ENCODE peak calls at places on chromosomes 3 and 15, in eight cellular contexts. One of them, this sample, is unnamed.

GRCh38 chr3:71266875-71267274 is 316.7 kb downstream of the FOXP1 start:
- DNase-seq in psoas muscle: no peak
- DNase-seq in mesendoderm: no peak
- DNase-seq in esophagus muscularis mucosa: no peak
- DNase-seq in CD4-positive, alpha-beta T cell: no peak
- DNase-seq in right cardiac atrium: no peak
- DNase-seq in right atrium auricular region: no peak
- DNase-seq in K562: no peak
- DNase-seq in this sample: no peak

GRCh38 chr3:139225551-139225950 is 118.3 kb upstream of the MRPS22 start:
- DNase-seq in right atrium auricular region: no peak
- DNase-seq in psoas muscle: no peak
- DNase-seq in right cardiac atrium: no peak
- DNase-seq in CD4-positive, alpha-beta T cell: no peak
- DNase-seq in esophagus muscularis mucosa: no peak
- DNase-seq in mesendoderm: no peak
- DNase-seq in K562: no peak
- DNase-seq in this sample: no peak

GRCh38 chr3:138348107-138348949 is at the start of gene MRAS:
- DNase-seq in CD4-positive, alpha-beta T cell: no peak
- DNase-seq in esophagus muscularis mucosa: no peak
- DNase-seq in psoas muscle: peak; percentile 92
- DNase-seq in right atrium auricular region: peak; percentile 87
- DNase-seq in mesendoderm: peak; percentile 92
- DNase-seq in K562: peak; percentile 60
- DNase-seq in right cardiac atrium: peak; percentile 93
- DNase-seq in this sample: peak; percentile 87

GRCh38 chr3:49133226-49133951 is 539 bp upstream of the LAMB2 start:
- DNase-seq in right cardiac atrium: peak; percentile 95
- DNase-seq in CD4-positive, alpha-beta T cell: no peak
- DNase-seq in psoas muscle: peak; percentile 89
- DNase-seq in right atrium auricular region: peak; percentile 89
- DNase-seq in esophagus muscularis mucosa: peak; percentile 94
- DNase-seq in K562: peak; percentile 83
- DNase-seq in mesendoderm: peak; percentile 92
- DNase-seq in this sample: peak; percentile 87

GRCh38 chr3:43996379-43997301 is 245.0 kb upstream of the TOPAZ1 start:
- DNase-seq in mesendoderm: peak; percentile 78
- DNase-seq in CD4-positive, alpha-beta T cell: no peak
- DNase-seq in right cardiac atrium: peak; percentile 62
- DNase-seq in K562: no peak
- DNase-seq in psoas muscle: no peak
- DNase-seq in esophagus muscularis mucosa: no peak
- DNase-seq in right atrium auricular region: no peak
- DNase-seq in this sample: no peak

GRCh38 chr3:191476053-191476787 is 15.3 kb downstream of the PYDC2 start:
- DNase-seq in CD4-positive, alpha-beta T cell: no peak
- DNase-seq in psoas muscle: no peak
- DNase-seq in right atrium auricular region: no peak
- DNase-seq in right cardiac atrium: no peak
- DNase-seq in mesendoderm: peak; percentile 21
- DNase-seq in esophagus muscularis mucosa: no peak
- DNase-seq in K562: no peak
- DNase-seq in this sample: no peak

GRCh38 chr15:75420698-75421097 is 30.8 kb downstream of the SIN3A start:
- DNase-seq in psoas muscle: no peak
- DNase-seq in esophagus muscularis mucosa: no peak
- DNase-seq in mesendoderm: no peak
- DNase-seq in right atrium auricular region: no peak
- DNase-seq in CD4-positive, alpha-beta T cell: no peak
- DNase-seq in right cardiac atrium: no peak
- DNase-seq in K562: no peak
- DNase-seq in this sample: no peak

GRCh38 chr15:90306560-90306959 is 41.1 kb downstream of the NGRN start:
- DNase-seq in psoas muscle: no peak
- DNase-seq in right cardiac atrium: no peak
- DNase-seq in K562: no peak
- DNase-seq in right atrium auricular region: peak; percentile 54
- DNase-seq in mesendoderm: no peak
- DNase-seq in esophagus muscularis mucosa: no peak
- DNase-seq in CD4-positive, alpha-beta T cell: no peak
- DNase-seq in this sample: no peak

GRCh38 chr3:64900916-64901903 is 213.4 kb upstream of the ADAMTS9 start:
- DNase-seq in right cardiac atrium: peak; percentile 39
- DNase-seq in right atrium auricular region: no peak
- DNase-seq in esophagus muscularis mucosa: peak; percentile 62
- DNase-seq in mesendoderm: no peak
- DNase-seq in psoas muscle: peak; percentile 56
- DNase-seq in K562: no peak
- DNase-seq in CD4-positive, alpha-beta T cell: no peak
- DNase-seq in this sample: no peak

GRCh38 chr3:159165972-159166371 is 364.1 kb downstream of the MFSD1 start:
- DNase-seq in esophagus muscularis mucosa: no peak
- DNase-seq in right cardiac atrium: no peak
- DNase-seq in mesendoderm: no peak
- DNase-seq in CD4-positive, alpha-beta T cell: no peak
- DNase-seq in right atrium auricular region: no peak
- DNase-seq in psoas muscle: no peak
- DNase-seq in K562: no peak
- DNase-seq in this sample: no peak

GRCh38 chr3:52091566-52092290 is 35.4 kb upstream of the DUSP7 start:
- DNase-seq in esophagus muscularis mucosa: no peak
- DNase-seq in psoas muscle: peak; percentile 47
- DNase-seq in mesendoderm: no peak
- DNase-seq in right atrium auricular region: no peak
- DNase-seq in right cardiac atrium: no peak
- DNase-seq in K562: no peak
- DNase-seq in CD4-positive, alpha-beta T cell: no peak
- DNase-seq in this sample: no peak

GRCh38 chr15:84057714-84058331 is 177.8 kb upstream of the GOLGA6L4 start:
- DNase-seq in CD4-positive, alpha-beta T cell: no peak
- DNase-seq in K562: no peak
- DNase-seq in right cardiac atrium: no peak
- DNase-seq in mesendoderm: no peak
- DNase-seq in right atrium auricular region: no peak
- DNase-seq in esophagus muscularis mucosa: no peak
- DNase-seq in psoas muscle: no peak
- DNase-seq in this sample: no peak

GRCh38 chr3:128323206-128324081 is 143.2 kb downstream of the DNAJB8 start:
- DNase-seq in right atrium auricular region: peak; percentile 52
- DNase-seq in right cardiac atrium: no peak
- DNase-seq in mesendoderm: no peak
- DNase-seq in CD4-positive, alpha-beta T cell: no peak
- DNase-seq in K562: no peak
- DNase-seq in esophagus muscularis mucosa: no peak
- DNase-seq in psoas muscle: no peak
- DNase-seq in this sample: peak; percentile 24

GRCh38 chr3:16476636-16477035 is 36.9 kb downstream of the RFTN1 start:
- DNase-seq in mesendoderm: no peak
- DNase-seq in CD4-positive, alpha-beta T cell: no peak
- DNase-seq in psoas muscle: no peak
- DNase-seq in esophagus muscularis mucosa: no peak
- DNase-seq in right atrium auricular region: no peak
- DNase-seq in K562: no peak
- DNase-seq in right cardiac atrium: no peak
- DNase-seq in this sample: peak; percentile 90

GRCh38 chr3:118199044-118199443 is 835.6 kb downstream of the IGSF11 start:
- DNase-seq in K562: no peak
- DNase-seq in psoas muscle: no peak
- DNase-seq in mesendoderm: no peak
- DNase-seq in right atrium auricular region: no peak
- DNase-seq in right cardiac atrium: no peak
- DNase-seq in esophagus muscularis mucosa: no peak
- DNase-seq in CD4-positive, alpha-beta T cell: no peak
- DNase-seq in this sample: no peak

DNA sequence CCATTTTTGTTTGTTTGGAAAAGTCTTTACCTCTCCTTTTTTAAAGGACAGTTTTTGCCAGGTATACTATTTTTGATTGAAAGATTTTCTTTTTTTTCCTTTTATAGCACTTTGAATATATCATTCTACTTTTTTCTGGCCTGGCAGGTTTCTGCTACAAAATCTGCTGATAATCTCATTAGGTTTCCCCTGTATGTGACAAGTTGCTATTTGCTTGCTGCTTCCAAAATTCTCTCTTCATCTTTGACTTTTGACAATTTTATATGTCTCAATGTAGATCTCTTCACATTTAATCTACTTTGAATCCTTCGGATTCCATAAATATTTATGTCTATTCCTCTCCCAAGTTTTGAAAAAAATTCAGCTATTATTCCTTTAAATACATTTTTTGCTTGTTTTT is 838.5 kb downstream of the IGSF11 start:
- DNase-seq in right atrium auricular region: no peak
- DNase-seq in K562: no peak
- DNase-seq in psoas muscle: no peak
- DNase-seq in right cardiac atrium: no peak
- DNase-seq in mesendoderm: peak; percentile 1
- DNase-seq in esophagus muscularis mucosa: no peak
- DNase-seq in CD4-positive, alpha-beta T cell: no peak
- DNase-seq in this sample: no peak
- H3K27ac ChIP-seq in right atrium auricular region: no peak overlapping the region
- H3K27ac ChIP-seq in K562: no peak overlapping the region
- H3K27ac ChIP-seq in psoas muscle: no peak overlapping the region
- H3K27ac ChIP-seq in right cardiac atrium: no peak overlapping the region
- H3K27ac ChIP-seq in mesendoderm: no peak overlapping the region
- H3K27ac ChIP-seq in esophagus muscularis mucosa: no peak overlapping the region
- H3K27ac ChIP-seq in CD4-positive, alpha-beta T cell: no peak overlapping the region
- H3K27ac ChIP-seq in this sample: no peak overlapping the region

GRCh38 chr3:29514912-29515311 is 234.0 kb downstream of the RBMS3 start:
- DNase-seq in psoas muscle: no peak
- DNase-seq in right atrium auricular region: no peak
- DNase-seq in K562: no peak
- DNase-seq in esophagus muscularis mucosa: no peak
- DNase-seq in right cardiac atrium: no peak
- DNase-seq in CD4-positive, alpha-beta T cell: no peak
- DNase-seq in mesendoderm: peak; percentile 19
- DNase-seq in this sample: no peak

GRCh38 chr3:29513236-29513635 is 232.4 kb downstream of the RBMS3 start:
- DNase-seq in mesendoderm: no peak
- DNase-seq in esophagus muscularis mucosa: no peak
- DNase-seq in CD4-positive, alpha-beta T cell: no peak
- DNase-seq in right atrium auricular region: no peak
- DNase-seq in psoas muscle: no peak
- DNase-seq in K562: no peak
- DNase-seq in right cardiac atrium: no peak
- DNase-seq in this sample: no peak

GRCh38 chr3:29514170-29514569 is 233.3 kb downstream of the RBMS3 start:
- DNase-seq in psoas muscle: no peak
- DNase-seq in esophagus muscularis mucosa: no peak
- DNase-seq in mesendoderm: no peak
- DNase-seq in right atrium auricular region: no peak
- DNase-seq in CD4-positive, alpha-beta T cell: no peak
- DNase-seq in right cardiac atrium: no peak
- DNase-seq in K562: no peak
- DNase-seq in this sample: no peak

GRCh38 chr3:29516164-29516563 is 235.3 kb downstream of the RBMS3 start:
- DNase-seq in psoas muscle: no peak
- DNase-seq in esophagus muscularis mucosa: no peak
- DNase-seq in K562: no peak
- DNase-seq in right atrium auricular region: no peak
- DNase-seq in mesendoderm: no peak
- DNase-seq in CD4-positive, alpha-beta T cell: no peak
- DNase-seq in right cardiac atrium: no peak
- DNase-seq in this sample: no peak

GRCh38 chr3:29515451-29515850 is 234.6 kb downstream of the RBMS3 start:
- DNase-seq in right atrium auricular region: no peak
- DNase-seq in right cardiac atrium: no peak
- DNase-seq in K562: no peak
- DNase-seq in CD4-positive, alpha-beta T cell: no peak
- DNase-seq in psoas muscle: no peak
- DNase-seq in esophagus muscularis mucosa: no peak
- DNase-seq in mesendoderm: peak; percentile 76
- DNase-seq in this sample: peak; percentile 47
- H3K27ac ChIP-seq in right atrium auricular region: no peak overlapping the region
- H3K27ac ChIP-seq in right cardiac atrium: no peak overlapping the region
- H3K27ac ChIP-seq in K562: no peak overlapping the region
- H3K27ac ChIP-seq in CD4-positive, alpha-beta T cell: no peak overlapping the region
- H3K27ac ChIP-seq in psoas muscle: peak overlapping the region; percentile 23
- H3K27ac ChIP-seq in esophagus muscularis mucosa: no peak overlapping the region
- H3K27ac ChIP-seq in mesendoderm: no peak overlapping the region
- H3K27ac ChIP-seq in this sample: peak overlapping the region; percentile 7

DNA sequence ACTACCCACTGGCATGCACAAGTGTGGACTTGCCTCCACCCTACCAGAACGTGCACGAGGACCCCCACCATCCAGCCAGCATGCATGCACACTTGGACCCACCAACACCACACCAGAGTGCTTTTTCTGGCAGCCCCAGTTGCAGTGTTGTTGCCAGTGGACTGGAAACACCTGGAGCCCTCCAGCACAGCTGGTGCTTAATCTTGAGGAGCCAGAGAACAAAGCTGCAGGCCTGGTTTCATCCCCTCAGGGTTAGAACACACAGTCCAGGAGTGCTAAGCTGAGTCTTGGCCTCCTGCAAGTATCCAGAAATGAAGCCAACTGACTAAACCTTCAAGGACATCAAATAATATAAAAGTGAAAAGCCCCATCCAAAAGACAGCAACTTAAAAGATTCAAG is 888.0 kb downstream of the NTRK3 start:
- DNase-seq in psoas muscle: no peak
- DNase-seq in right atrium auricular region: no peak
- DNase-seq in mesendoderm: peak; percentile 2
- DNase-seq in esophagus muscularis mucosa: no peak
- DNase-seq in CD4-positive, alpha-beta T cell: no peak
- DNase-seq in K562: no peak
- DNase-seq in right cardiac atrium: no peak
- DNase-seq in this sample: no peak
- H3K27ac ChIP-seq in psoas muscle: no peak overlapping the region
- H3K27ac ChIP-seq in right atrium auricular region: no peak overlapping the region
- H3K27ac ChIP-seq in mesendoderm: no peak overlapping the region
- H3K27ac ChIP-seq in esophagus muscularis mucosa: no peak overlapping the region
- H3K27ac ChIP-seq in CD4-positive, alpha-beta T cell: no peak overlapping the region
- H3K27ac ChIP-seq in K562: no peak overlapping the region
- H3K27ac ChIP-seq in right cardiac atrium: no peak overlapping the region
- H3K27ac ChIP-seq in this sample: peak overlapping the region; percentile 97

GRCh38 chr15:71549100-71549499 is 261.3 kb upstream of the NR2E3 start:
- DNase-seq in esophagus muscularis mucosa: peak; percentile 60
- DNase-seq in mesendoderm: no peak
- DNase-seq in right atrium auricular region: no peak
- DNase-seq in CD4-positive, alpha-beta T cell: no peak
- DNase-seq in right cardiac atrium: no peak
- DNase-seq in K562: no peak
- DNase-seq in psoas muscle: no peak
- DNase-seq in this sample: no peak

GRCh38 chr15:71547066-71547465 is 263.3 kb upstream of the NR2E3 start:
- DNase-seq in mesendoderm: no peak
- DNase-seq in esophagus muscularis mucosa: peak; percentile 84
- DNase-seq in psoas muscle: no peak
- DNase-seq in CD4-positive, alpha-beta T cell: no peak
- DNase-seq in right atrium auricular region: no peak
- DNase-seq in K562: no peak
- DNase-seq in right cardiac atrium: peak; percentile 66
- DNase-seq in this sample: no peak

GRCh38 chr15:71549697-71550096 is 260.7 kb upstream of the NR2E3 start:
- DNase-seq in right cardiac atrium: peak; percentile 72
- DNase-seq in mesendoderm: no peak
- DNase-seq in CD4-positive, alpha-beta T cell: no peak
- DNase-seq in psoas muscle: no peak
- DNase-seq in esophagus muscularis mucosa: no peak
- DNase-seq in right atrium auricular region: no peak
- DNase-seq in K562: no peak
- DNase-seq in this sample: no peak

GRCh38 chr15:71548317-71548908 is 261.9 kb upstream of the NR2E3 start:
- DNase-seq in K562: no peak
- DNase-seq in mesendoderm: no peak
- DNase-seq in CD4-positive, alpha-beta T cell: no peak
- DNase-seq in right cardiac atrium: no peak
- DNase-seq in psoas muscle: no peak
- DNase-seq in right atrium auricular region: no peak
- DNase-seq in esophagus muscularis mucosa: peak; percentile 74
- DNase-seq in this sample: no peak

GRCh38 chr15:71551566-71551965 is 258.8 kb upstream of the NR2E3 start:
- DNase-seq in right atrium auricular region: no peak
- DNase-seq in mesendoderm: no peak
- DNase-seq in K562: no peak
- DNase-seq in esophagus muscularis mucosa: no peak
- DNase-seq in CD4-positive, alpha-beta T cell: no peak
- DNase-seq in psoas muscle: no peak
- DNase-seq in right cardiac atrium: no peak
- DNase-seq in this sample: no peak
- H3K27ac ChIP-seq in right atrium auricular region: no peak overlapping the region
- H3K27ac ChIP-seq in mesendoderm: no peak overlapping the region
- H3K27ac ChIP-seq in K562: no peak overlapping the region
- H3K27ac ChIP-seq in esophagus muscularis mucosa: no peak overlapping the region
- H3K27ac ChIP-seq in CD4-positive, alpha-beta T cell: no peak overlapping the region
- H3K27ac ChIP-seq in psoas muscle: no peak overlapping the region
- H3K27ac ChIP-seq in right cardiac atrium: no peak overlapping the region
- H3K27ac ChIP-seq in this sample: no peak overlapping the region

This sample was measured in SJSA1.